ENCODE peak calls at places on chromosome 2, in nine cellular contexts. X is hepatocyte; Z is left lobe of liver; J is CD4-positive, alpha-beta T cell; I is activated T-helper 1 cell treated with Interleukin-2 at 50 U/mL for 16 hours; N is COLO829; A is A549; W is aorta; K is activated CD4-positive, alpha-beta T cell treated with anti-CD3 and anti-CD28 coated beads for 48 hours. U is an unnamed sample.

GRCh38 chr2:156657809-156658208 is 221.6 kb downstream of the GPD2 start:
- DNase-seq in A (no peak), J (no peak), Z (no peak), N (peak), I (no peak), W (no peak), K (no peak), X (no peak), U (no peak)

GRCh38 chr2:240129311-240129710 is 6.8 kb downstream of the COPS9 start:
- DNase-seq in I (no peak), N (no peak), K (peak), A (no peak), Z (no peak), X (no peak), J (no peak), W (peak), U (no peak)

GRCh38 chr2:1569879-1570450 is 156.7 kb downstream of the TPO start:
- DNase-seq in Z (no peak), N (no peak), A (no peak), X (no peak), J (no peak), K (no peak), W (no peak), I (no peak), U (no peak)

GRCh38 chr2:85674417-85674816 is 6.4 kb upstream of the SFTPB start:
- DNase-seq in J (no peak), N (no peak), I (no peak), X (no peak), A (no peak), W (peak), K (no peak), Z (no peak), U (no peak)

GRCh38 chr2:190149942-190150341 is 87.4 kb upstream of the MSTN start:
- DNase-seq in K (no peak), Z (no peak), N (no peak), J (no peak), W (no peak), I (no peak), A (no peak), X (no peak), U (no peak)

GRCh38 chr2:43459455-43459854 is 136.4 kb downstream of the THADA start:
- DNase-seq in X (no peak), A (no peak), K (no peak), I (no peak), J (no peak), W (no peak), Z (no peak), N (no peak), U (no peak)

GRCh38 chr2:56473524-56473923 is 289.7 kb downstream of the CCDC85A start:
- DNase-seq in W (no peak), I (no peak), X (no peak), A (no peak), N (no peak), J (no peak), K (no peak), Z (no peak), U (no peak)

GRCh38 chr2:217491271-217491670 is 511.5 kb downstream of the TNS1 start:
- DNase-seq in I (no peak), N (peak), X (peak), W (no peak), J (no peak), A (no peak), Z (no peak), K (no peak), U (no peak)

GRCh38 chr2:62597323-62597722 is 91.3 kb upstream of the TMEM17 start:
- DNase-seq in X (no peak), W (no peak), K (no peak), A (no peak), Z (no peak), J (no peak), N (no peak), I (no peak), U (no peak)

GRCh38 chr2:74945783-74946165 is 12.7 kb upstream of the POLE4 start:
- DNase-seq in K (no peak), N (no peak), Z (no peak), W (no peak), J (no peak), I (no peak), X (no peak), A (no peak), U (no peak)

GRCh38 chr2:205273627-205274026 is 408.7 kb upstream of the NRP2 start:
- DNase-seq in K (no peak), A (peak), Z (no peak), J (no peak), N (no peak), W (no peak), I (no peak), X (peak), U (no peak)

GRCh38 chr2:218003265-218003950 is 613 bp upstream of the TNS1 start:
- DNase-seq in W (peak), I (no peak), J (no peak), A (no peak), Z (no peak), X (peak), N (no peak), K (no peak), U (no peak)

GRCh38 chr2:116669782-116670181 is 1144.7 kb upstream of the DDX18 start:
- DNase-seq in W (no peak), K (no peak), X (no peak), A (no peak), Z (no peak), I (no peak), J (no peak), N (no peak), U (no peak)

GRCh38 chr2:165953306-165953654 is 296 bp downstream of the TTC21B start:
- DNase-seq in X (no peak), I (no peak), K (no peak), J (no peak), N (peak), Z (no peak), A (no peak), W (no peak), U (no peak)

GRCh38 chr2:238261718-238262375 is 22.0 kb upstream of the HES6 start:
- DNase-seq in J (no peak), I (no peak), A (no peak), N (no peak), Z (no peak), W (peak), K (no peak), X (no peak), U (no peak)